ENCODE peak calls at places on chromosomes 16 and 17, in nine cellular contexts. Z is stimulated activated CD8-positive, alpha-beta memory T cell treated with anti-CD3 and anti-CD28 coated beads, Interleukin-15, amount 100 ng/mL, for 24 hours; Y is NCI-H1105 treated with DMSO at 0.1 percent for 48 hours; F is cardiac muscle cell; R is stimulated activated CD4-positive, alpha-beta T cell treated with anti-CD3 and anti-CD28 coated beads, TNF-alpha, amount 100 ng/mL, for 4 hours; K is midbrain; C is Peyer's patch; A is right cardiac atrium; V is posterior cingulate gyrus. X is an unnamed sample.

GRCh38 chr17:34703533-34703932 is 124.2 kb downstream of the TMEM132E start:
- DNase-seq in R (no peak), K (no peak), Z (no peak), F (peak), V (peak), Y (no peak), A (peak), C (no peak), X (no peak)

GRCh38 chr17:13510062-13510461 is 91.7 kb downstream of the HS3ST3A1 start:
- DNase-seq in Z (no peak), F (peak), K (no peak), R (no peak), C (no peak), A (no peak), Y (no peak), V (no peak), X (no peak)

GRCh38 chr16:30417447-30418349 is 10.3 kb downstream of the ZNF771 start:
- DNase-seq in Z (peak), V (peak), A (peak), F (peak), K (peak), R (peak), C (peak), Y (peak), X (peak)

GRCh38 chr16:48895142-48895541 is 285.2 kb upstream of the N4BP1 start:
- DNase-seq in Z (no peak), V (no peak), Y (no peak), A (no peak), R (no peak), C (no peak), K (no peak), F (no peak), X (no peak)

GRCh38 chr16:1899641-1900451 is 18.4 kb downstream of the HS3ST6 start:
- DNase-seq in A (no peak), Y (peak), C (peak), Z (no peak), K (no peak), F (no peak), V (no peak), R (no peak), X (no peak)

GRCh38 chr16:29915590-29916247 is 10.3 kb downstream of the KCTD13 start:
- DNase-seq in Z (no peak), C (no peak), F (peak), V (no peak), K (no peak), A (no peak), Y (no peak), R (no peak), X (no peak)

GRCh38 chr16:56632160-56632847 is at the start of gene MT1M:
- DNase-seq in K (peak), R (no peak), V (no peak), A (peak), F (peak), Z (no peak), Y (no peak), C (peak), X (peak)

GRCh38 chr16:75486014-75486404 is 9.2 kb downstream of the CHST6 start:
- DNase-seq in F (no peak), K (no peak), C (peak), R (no peak), A (no peak), Z (no peak), V (no peak), Y (peak), X (no peak)

GRCh38 chr17:40015998-40016691 is 905 bp downstream of the CSF3 start:
- DNase-seq in F (no peak), Z (no peak), V (no peak), R (no peak), Y (no peak), K (no peak), C (no peak), A (peak), X (no peak)

GRCh38 chr16:58652741-58653140 is 23.1 kb upstream of the CNOT1 start:
- DNase-seq in R (no peak), F (peak), A (no peak), Z (no peak), K (no peak), C (no peak), Y (no peak), V (no peak), X (no peak)

GRCh38 chr17:61221597-61222471 is 177.8 kb upstream of the TBX2 start:
- DNase-seq in R (no peak), F (no peak), K (no peak), A (no peak), C (no peak), Y (no peak), Z (no peak), V (no peak), X (no peak)

GRCh38 chr17:8151120-8151640 is 1.0 kb downstream of the PER1 start:
- DNase-seq in C (peak), Y (peak), Z (peak), K (peak), A (peak), V (peak), R (peak), F (peak), X (peak)